ENCODE peak calls at places on chromosomes 11 and 22, in four cellular contexts. A, P, R and Z are unnamed samples.

GRCh38 chr11:62627718-62628117 is 5.9 kb upstream of the B3GAT3 start:
- DNase-seq in A (no peak), P (no peak), R (no peak), Z (no peak)

GRCh38 chr11:2474059-2474901 is 29.5 kb downstream of the KCNQ1 start:
- DNase-seq in R (peak), A (no peak), P (no peak), Z (no peak)

GRCh38 chr11:47220401-47220821 is 5.6 kb downstream of the DDB2 start:
- DNase-seq in A (peak), P (no peak), R (peak), Z (no peak)

GRCh38 chr22:48926663-48927062 is 901.0 kb downstream of the BRD1 start:
- DNase-seq in R (no peak), A (no peak), P (no peak), Z (no peak)

GRCh38 chr22:19066531-19067271 is 55.5 kb downstream of the DGCR2 start:
- DNase-seq in A (no peak), P (no peak), R (no peak), Z (no peak)

GRCh38 chr11:130849215-130849568 is 67.1 kb downstream of the SNX19 start:
- DNase-seq in A (no peak), R (no peak), P (no peak), Z (no peak)

GRCh38 chr11:14480716-14481115 is 18.9 kb downstream of the COPB1 start:
- DNase-seq in P (no peak), R (no peak), A (no peak), Z (no peak)

GRCh38 chr11:108302121-108302785 is 79.4 kb downstream of the ATM start:
- DNase-seq in P (no peak), R (no peak), A (no peak), Z (no peak)

GRCh38 chr22:47575291-47575690 is 812.8 kb downstream of the TBC1D22A start:
- DNase-seq in P (no peak), A (no peak), R (no peak), Z (no peak)

GRCh38 chr11:3807856-3808845 is at the start of gene PGAP2:
- DNase-seq in R (peak), P (peak), A (peak), Z (peak)

GRCh38 chr22:44256085-44256484 is 56.7 kb downstream of the SHISAL1 start:
- DNase-seq in A (no peak), R (no peak), P (no peak), Z (no peak)

GRCh38 chr11:119918356-119918755 is 189.4 kb upstream of the NECTIN1 start:
- DNase-seq in P (no peak), R (no peak), A (no peak), Z (no peak)

GRCh38 chr22:42792909-42793847 is 63.9 kb downstream of the ARFGAP3 start:
- DNase-seq in P (no peak), A (no peak), R (no peak), Z (no peak)

GRCh38 chr22:34297536-34298120 is 377.4 kb upstream of the LARGE1 start:
- DNase-seq in A (no peak), R (no peak), P (no peak), Z (no peak)

GRCh38 chr11:130455493-130456127 is 7.2 kb downstream of the ADAMTS15 start:
- DNase-seq in R (no peak), A (no peak), P (no peak), Z (no peak)

GRCh38 chr11:33630936-33631748 is 69.5 kb downstream of the C11orf91 start:
- DNase-seq in P (no peak), A (no peak), R (no peak), Z (no peak)

GRCh38 chr11:84541711-84542340 is 1085.3 kb downstream of the DLG2 start:
- DNase-seq in R (no peak), A (no peak), P (no peak), Z (no peak)

GRCh38 chr11:67482275-67482735 is 521 bp upstream of the AIP start:
- DNase-seq in R (no peak), P (no peak), A (no peak), Z (no peak)

GRCh38 chr11:65224939-65225283 is 36.9 kb upstream of the POLA2 start:
- DNase-seq in R (peak), A (no peak), P (peak), Z (no peak)

GRCh38 chr11:120867988-120868387 is 155.9 kb upstream of the TBCEL start:
- DNase-seq in A (no peak), P (no peak), R (no peak), Z (no peak)

GRCh38 chr11:66020618-66021357 is 5.5 kb downstream of the CATSPER1 start:
- DNase-seq in P (peak), A (no peak), R (peak), Z (no peak)

GRCh38 chr11:72805214-72805613 is 9.0 kb upstream of the ATG16L2 start:
- DNase-seq in A (no peak), R (no peak), P (no peak), Z (no peak)

GRCh38 chr11:71432761-71433647 is 15.2 kb downstream of the DHCR7 start:
- DNase-seq in A (no peak), P (no peak), R (no peak), Z (no peak)

GRCh38 chr22:19991395-19991644 is 25.3 kb downstream of the ARVCF start:
- DNase-seq in P (no peak), A (no peak), R (no peak), Z (no peak)

GRCh38 chr22:34587357-34588356 is 478.3 kb upstream of the ISX start:
- DNase-seq in P (no peak), R (no peak), A (no peak), Z (no peak)

GRCh38 chr22:38751422-38752346 is 4.1 kb downstream of the SUN2 start:
- DNase-seq in R (no peak), P (no peak), A (no peak), Z (no peak)

GRCh38 chr22:31250740-31251330 is 38.7 kb downstream of the LIMK2 start:
- DNase-seq in R (no peak), A (peak), P (no peak), Z (no peak)

GRCh38 chr11:30786392-30787120 is 200.4 kb upstream of the MPPED2 start:
- DNase-seq in P (no peak), R (no peak), A (peak), Z (no peak)

GRCh38 chr22:26471522-26471921 is 12.1 kb downstream of the HPS4 start:
- DNase-seq in A (peak), P (peak), R (no peak), Z (no peak)

GRCh38 chr11:1919428-1920127 is at the start of gene TNNT3:
- DNase-seq in R (no peak), A (no peak), P (no peak), Z (no peak)

GRCh38 chr11:11810764-11811726 is 30.7 kb upstream of the USP47 start:
- DNase-seq in R (peak), A (no peak), P (no peak), Z (peak)

GRCh38 chr11:61906522-61906909 is 10.8 kb downstream of the RAB3IL1 start:
- DNase-seq in P (no peak), R (no peak), A (no peak), Z (no peak)

GRCh38 chr11:74463216-74463615 is 4.1 kb downstream of the KCNE3 start:
- DNase-seq in A (no peak), R (no peak), P (no peak), Z (no peak)

GRCh38 chr22:38802671-38803121 is 8.8 kb upstream of the DNAL4 start:
- DNase-seq in A (peak), P (peak), R (no peak), Z (no peak)

GRCh38 chr11:111454561-111455192 is 57.5 kb downstream of the BTG4 start:
- DNase-seq in P (peak), A (peak), R (peak), Z (peak)

GRCh38 chr11:94417386-94417987 is 16.3 kb upstream of the GPR83 start:
- DNase-seq in R (no peak), P (no peak), A (peak), Z (no peak)

GRCh38 chr22:41127447-41127846 is 35.1 kb downstream of the EP300 start:
- DNase-seq in A (no peak), P (no peak), R (no peak), Z (no peak)

GRCh38 chr11:58757449-58757848 is 25.7 kb upstream of the GLYAT start:
- DNase-seq in R (no peak), A (no peak), P (no peak), Z (no peak)

GRCh38 chr11:2139118-2139490 is at the start of gene IGF2:
- DNase-seq in R (peak), P (peak), A (peak), Z (peak)

GRCh38 chr11:76302707-76303395 is 78.1 kb downstream of the THAP12 start:
- DNase-seq in P (no peak), A (no peak), R (no peak), Z (no peak)

DNA sequence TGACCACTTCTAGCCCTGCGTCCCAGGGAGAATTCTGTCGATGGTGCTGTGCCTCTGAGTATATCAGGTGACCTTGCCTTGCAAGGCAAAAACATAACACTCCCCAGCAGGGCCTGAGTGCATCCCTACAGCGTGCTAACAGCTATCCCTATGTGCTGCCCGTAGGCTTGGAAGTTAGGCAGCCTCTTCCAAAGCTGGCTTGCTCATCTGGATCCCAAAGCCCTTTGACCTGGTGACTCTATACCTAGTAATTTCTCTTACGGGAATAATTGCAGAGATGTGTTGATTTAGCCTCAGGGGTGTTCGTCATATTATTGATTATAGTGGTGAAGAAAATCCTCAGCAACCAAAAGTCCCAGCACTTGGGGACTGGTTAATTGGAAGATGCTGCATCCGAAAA is 32.6 kb upstream of the CRYBB3 start:
- DNase-seq in A (no peak), P (no peak), R (no peak), Z (no peak)
- TF ChIP-seq HMGXB4 in A (no peak), P (no peak), R (no peak), Z (no peak)

GRCh38 chr11:16912607-16913006 is 101.6 kb downstream of the PLEKHA7 start:
- DNase-seq in P (no peak), R (no peak), A (no peak), Z (no peak)
- TF ChIP-seq ESRRA in P (no peak), R (no peak), A (no peak), Z (no peak)

DNA sequence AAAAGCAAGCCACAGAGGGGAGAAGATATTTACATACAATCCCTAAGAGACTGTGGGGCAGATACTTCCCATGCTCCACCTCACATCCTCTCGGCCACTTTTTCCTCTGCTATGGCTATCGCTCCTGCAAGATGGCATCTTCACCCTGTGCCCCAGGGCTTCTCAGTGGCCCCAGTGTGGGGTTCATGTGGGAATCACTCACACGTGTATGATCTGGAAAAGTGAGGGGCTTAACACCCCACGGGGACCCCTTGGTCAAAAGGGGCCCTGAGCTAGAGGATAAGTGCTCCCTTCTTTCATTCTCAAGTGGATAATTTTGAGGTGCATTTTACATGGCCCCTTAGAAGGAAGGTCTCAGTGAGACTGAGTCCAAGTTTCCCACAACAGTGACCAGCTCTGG is 28.7 kb downstream of the C11orf58 start:
- DNase-seq in P (no peak), A (no peak), R (no peak), Z (no peak)
- TF ChIP-seq HMGXB4 in P (no peak), A (no peak), R (no peak), Z (no peak)

DNA sequence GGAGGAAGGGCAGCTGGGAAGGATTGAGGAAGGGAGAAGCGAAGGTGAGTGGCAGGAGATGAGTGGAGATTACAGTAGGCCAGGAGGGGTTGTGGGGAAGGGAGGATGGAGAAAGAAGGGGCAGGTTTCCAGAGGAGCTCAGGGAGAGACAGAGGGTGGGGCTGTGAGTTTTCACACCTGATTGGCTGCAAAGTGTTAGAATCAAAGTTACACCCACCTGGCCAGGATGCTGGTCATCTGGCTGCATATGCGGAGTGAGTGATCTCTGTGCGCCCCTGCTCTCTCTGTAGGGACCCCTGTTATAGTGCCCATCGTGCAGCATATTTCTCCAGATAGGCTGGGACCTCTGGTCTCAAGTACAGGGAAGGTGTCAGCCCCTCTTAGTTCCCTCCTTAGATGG is 18.3 kb downstream of the AMPD3 start:
- DNase-seq in A (no peak), P (no peak), R (no peak), Z (no peak)
- TF ChIP-seq ESRRA in A (no peak), P (no peak), R (no peak), Z (no peak)

GRCh38 chr22:17847360-17848078 is 73.2 kb upstream of the BID start:
- DNase-seq in R (peak), A (no peak), P (no peak), Z (no peak)
- TF ChIP-seq HMGXB4 in R (no peak), A (no peak), P (no peak), Z (no peak)

DNA sequence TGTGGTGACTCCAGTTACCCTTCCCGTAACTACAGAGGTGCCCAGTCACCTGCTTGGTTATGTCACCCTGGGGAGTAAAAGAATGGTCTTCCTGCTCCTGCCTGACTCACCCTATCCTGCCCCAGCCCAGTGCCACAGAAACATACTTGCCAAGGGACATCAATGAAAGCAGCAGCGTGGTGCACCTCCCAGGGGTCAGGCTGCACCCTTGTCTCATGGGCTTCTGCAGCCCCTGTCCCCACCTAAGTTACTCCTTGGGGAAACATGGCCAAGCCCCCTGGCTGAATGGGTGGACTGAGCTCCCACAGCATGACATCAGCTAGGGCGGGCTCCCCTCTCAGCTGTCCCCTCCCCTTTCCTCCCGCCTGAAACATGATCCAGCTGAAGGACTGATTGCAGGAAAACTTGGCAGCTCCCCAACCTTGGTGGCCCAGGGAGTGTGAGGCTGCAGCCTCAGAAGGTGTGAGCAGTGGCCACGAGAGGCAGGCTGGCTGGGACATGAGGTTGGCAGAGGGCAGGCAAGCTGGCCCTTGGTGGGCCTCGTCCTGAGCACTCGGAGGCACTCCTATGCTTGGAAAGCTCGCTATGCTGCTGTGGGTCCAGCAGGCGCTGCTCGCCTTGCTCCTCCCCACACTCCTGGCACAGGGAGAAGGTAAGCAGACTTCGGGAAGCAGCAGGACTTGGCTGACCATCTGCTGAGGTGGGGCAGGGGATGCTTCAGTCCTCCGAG is at the start of gene HTR3A:
- DNase-seq in A (peak), R (peak), P (no peak), Z (peak)
- TF ChIP-seq ESRRA in A (no peak), R (no peak), P (no peak), Z (no peak)

DNA sequence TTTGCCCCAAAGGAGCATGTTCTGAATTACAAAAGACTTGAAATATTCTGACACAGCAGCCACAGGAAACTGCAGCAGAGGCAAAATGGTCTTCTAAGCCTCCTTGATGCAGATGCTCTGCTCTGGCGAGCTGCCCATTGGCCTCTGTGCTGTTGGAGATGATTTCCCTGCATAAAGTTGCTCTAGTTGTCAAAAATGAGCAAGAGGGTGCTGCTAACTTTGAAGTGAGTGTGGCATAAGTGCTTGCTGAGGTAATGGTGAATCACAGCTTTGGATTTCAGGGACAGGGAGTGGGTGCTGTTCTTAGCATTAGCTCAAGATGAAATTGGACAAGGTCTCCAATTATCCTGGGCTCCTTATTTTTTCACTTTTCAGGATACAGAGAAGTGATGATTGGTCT is 435.4 kb downstream of the TMEM135 start:
- DNase-seq in P (no peak), R (no peak), A (no peak), Z (no peak)
- TF ChIP-seq HMGXB4 in P (no peak), R (no peak), A (no peak), Z (no peak)

GRCh38 chr11:9677951-9678350 is 14.1 kb downstream of the SWAP70 start:
- DNase-seq in P (no peak), A (no peak), R (no peak), Z (no peak)
- TF ChIP-seq ESRRA in P (no peak), A (no peak), R (no peak), Z (no peak)